ENCODE peak calls at places on chromosome 22, in four cellular contexts. X is transverse colon, U is body of pancreas, J is astrocyte. C is an unnamed sample.

GRCh38 chr22:25077964-25078363 is 121.7 kb upstream of the CRYBB3 start:
- DNase-seq in U (no peak), X (no peak), J (no peak), C (no peak)

GRCh38 chr22:29316429-29316828 is 932 bp upstream of the RASL10A start:
- DNase-seq in X (no peak), J (no peak), U (no peak), C (peak; percentile 46)

GRCh38 chr22:18145676-18146388 is 4.1 kb upstream of the USP18 start:
- DNase-seq in U (no peak), J (no peak), X (no peak), C (no peak)

GRCh38 chr22:36252754-36253522 is at the start of gene APOL1:
- DNase-seq in U (peak; percentile 45), J (no peak), X (peak; percentile 71), C (no peak)

GRCh38 chr22:32183625-32184024 is 21.2 kb downstream of the RFPL2 start:
- DNase-seq in U (no peak), X (no peak), J (no peak), C (no peak)

GRCh38 chr22:20354238-20354975 is 34.5 kb upstream of the DGCR6L start:
- DNase-seq in U (no peak), X (no peak), J (no peak), C (no peak)

GRCh38 chr22:35589736-35590079 is 27.4 kb downstream of the MB start:
- DNase-seq in U (no peak), J (no peak), X (no peak), C (no peak)

GRCh38 chr22:24325105-24325757 is 54.6 kb downstream of the SPECC1L start:
- DNase-seq in J (peak; percentile 82), U (peak; percentile 20), X (no peak), C (no peak)

GRCh38 chr22:44026630-44027511 is 2.8 kb downstream of the PARVB start:
- DNase-seq in X (peak; percentile 87), J (peak; percentile 61), U (peak; percentile 81), C (peak; percentile 85)

GRCh38 chr22:45454260-45454659 is 40.8 kb downstream of the RIBC2 start:
- DNase-seq in J (no peak), U (no peak), X (no peak), C (peak; percentile 12)
- H3K4me1 ChIP-seq in J (peaks cover 7% of the 10 kb centered on the region), U (no peaks in the 10 kb centered on the region), X (no peaks in the 10 kb centered on the region), C (no peaks in the 10 kb centered on the region)

GRCh38 chr22:38504731-38505594 is 1.1 kb downstream of the DDX17 start:
- DNase-seq in X (peak; percentile 66), J (peak; percentile 41), U (peak; percentile 80), C (peak; percentile 69)

GRCh38 chr22:38503021-38503420 is 3.1 kb downstream of the DDX17 start:
- DNase-seq in X (no peak), U (no peak), J (no peak), C (no peak)

GRCh38 chr22:38505595-38506117 is 455 bp downstream of the DDX17 start:
- DNase-seq in J (peak; percentile 39), X (peak; percentile 74), U (peak; percentile 80), C (peak; percentile 86)

GRCh38 chr22:38501797-38502672 is 4.1 kb downstream of the DDX17 start:
- DNase-seq in J (no peak), X (no peak), U (no peak), C (no peak)

DNA sequence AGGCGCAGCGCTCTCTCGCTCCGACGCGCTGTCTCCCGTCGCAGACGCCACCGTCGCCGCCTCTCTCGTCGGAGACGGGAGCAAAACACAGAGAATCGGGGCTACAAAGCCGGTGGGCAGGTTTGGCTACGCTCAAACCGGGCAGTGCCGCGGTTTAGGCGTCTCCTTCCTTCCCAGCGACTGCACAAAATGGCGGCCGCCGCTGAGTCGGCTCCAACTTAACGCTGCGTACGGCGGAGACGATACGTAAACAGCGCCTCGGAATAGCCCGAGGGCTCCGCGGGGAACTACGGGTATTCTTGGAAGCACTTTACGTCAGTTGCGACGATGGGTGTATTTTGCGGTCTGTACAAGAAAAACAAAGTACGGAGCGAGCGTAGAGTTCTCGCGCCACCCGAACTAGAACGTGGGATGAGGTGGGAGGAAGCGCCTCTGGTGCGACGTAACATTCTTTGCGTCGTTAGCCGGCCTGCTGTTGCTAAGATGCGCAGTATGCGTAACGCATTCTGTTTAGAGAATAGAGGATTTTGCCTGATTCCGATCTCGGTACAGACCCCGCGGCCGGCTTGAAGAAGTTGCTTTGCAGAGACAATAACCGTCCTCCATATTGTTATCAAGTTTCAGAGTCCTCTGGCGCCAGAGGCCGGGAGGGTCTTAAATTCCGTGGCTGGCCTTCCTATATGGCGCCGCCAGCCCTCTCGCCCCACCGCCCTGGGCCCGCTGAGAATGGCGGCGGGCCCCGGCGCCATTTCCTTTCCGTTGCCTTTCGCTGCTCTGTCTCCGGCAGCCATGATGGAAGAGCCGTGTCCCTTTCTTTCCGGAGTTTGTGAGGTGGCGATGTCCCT is at the start of gene DDX17:
- DNase-seq in X (peak; percentile 95), J (peak; percentile 92), U (peak; percentile 98), C (peak; percentile 95)
- H3K4me3 ChIP-seq in X (peak within 1 kb of the TSS; percentile 90), J (peak within 1 kb of the TSS; percentile 98), U (peak within 1 kb of the TSS; percentile 71), C (peak within 1 kb of the TSS; percentile 87)

GRCh38 chr22:42655693-42656092 is 6.5 kb upstream of the CYB5R3 start:
- DNase-seq in X (peak; percentile 46), U (no peak), J (no peak), C (no peak)
- H3K4me1 ChIP-seq in X (no peaks in the 10 kb centered on the region), U (peaks cover 4% of the 10 kb centered on the region), J (no peaks in the 10 kb centered on the region), C (no peaks in the 10 kb centered on the region)

GRCh38 chr22:49941507-49942316 is 18.9 kb upstream of the PIM3 start:
- DNase-seq in X (no peak), J (no peak), U (no peak), C (no peak)

GRCh38 chr22:49943771-49944398 is 16.7 kb upstream of the PIM3 start:
- DNase-seq in X (no peak), J (no peak), U (no peak), C (no peak)

GRCh38 chr22:49944399-49944891 is 16.1 kb upstream of the PIM3 start:
- DNase-seq in U (no peak), J (no peak), X (no peak), C (no peak)

GRCh38 chr22:49943405-49943765 is 17.2 kb upstream of the PIM3 start:
- DNase-seq in U (no peak), J (no peak), X (no peak), C (no peak)

DNA sequence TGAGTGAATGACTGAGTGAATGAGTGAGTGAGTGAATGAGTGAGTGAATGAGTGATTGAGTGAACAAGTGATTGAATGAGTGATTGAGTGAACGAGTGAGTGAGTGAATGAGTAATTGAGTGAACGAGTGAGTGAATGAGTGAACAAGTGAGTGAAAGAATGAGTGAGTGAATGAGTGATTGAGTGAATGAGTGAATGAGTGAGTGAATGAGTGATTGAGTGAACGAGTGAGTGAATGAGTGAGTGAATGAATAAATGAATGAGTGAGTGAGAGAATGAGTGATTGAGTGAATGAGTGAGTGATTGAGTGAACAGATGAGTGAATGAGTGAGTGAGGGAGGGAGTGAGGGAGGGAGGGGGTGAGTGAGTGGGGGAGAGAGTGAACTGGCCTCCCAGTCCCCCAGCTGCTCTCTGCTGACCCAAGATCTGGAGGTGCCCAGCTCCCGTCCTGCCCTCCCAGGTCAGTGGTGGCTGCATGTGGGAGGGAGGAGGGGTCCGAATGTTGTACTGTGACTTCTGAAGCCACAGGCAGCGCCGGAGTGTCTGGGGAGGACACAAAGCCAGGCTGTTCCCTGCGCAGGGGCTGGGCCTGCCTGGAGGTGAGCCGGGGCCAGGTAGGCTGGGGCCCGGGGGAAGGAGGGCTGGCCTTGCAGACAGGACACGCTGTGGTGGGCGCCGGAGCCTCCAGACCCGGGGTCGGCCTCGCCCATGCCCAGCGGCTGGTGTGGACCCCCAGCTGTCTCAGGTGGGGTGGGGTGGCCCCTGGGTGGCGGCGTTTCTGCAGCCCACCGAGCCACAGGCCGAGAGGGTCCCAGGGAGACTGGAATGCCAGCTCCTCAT is 17.8 kb upstream of the PIM3 start:
- DNase-seq in U (no peak), J (no peak), X (no peak), C (no peak)
- H3K4me3 ChIP-seq in U (no peak overlapping the region), J (no peak overlapping the region), X (no peak overlapping the region), C (no peak overlapping the region)

DNA sequence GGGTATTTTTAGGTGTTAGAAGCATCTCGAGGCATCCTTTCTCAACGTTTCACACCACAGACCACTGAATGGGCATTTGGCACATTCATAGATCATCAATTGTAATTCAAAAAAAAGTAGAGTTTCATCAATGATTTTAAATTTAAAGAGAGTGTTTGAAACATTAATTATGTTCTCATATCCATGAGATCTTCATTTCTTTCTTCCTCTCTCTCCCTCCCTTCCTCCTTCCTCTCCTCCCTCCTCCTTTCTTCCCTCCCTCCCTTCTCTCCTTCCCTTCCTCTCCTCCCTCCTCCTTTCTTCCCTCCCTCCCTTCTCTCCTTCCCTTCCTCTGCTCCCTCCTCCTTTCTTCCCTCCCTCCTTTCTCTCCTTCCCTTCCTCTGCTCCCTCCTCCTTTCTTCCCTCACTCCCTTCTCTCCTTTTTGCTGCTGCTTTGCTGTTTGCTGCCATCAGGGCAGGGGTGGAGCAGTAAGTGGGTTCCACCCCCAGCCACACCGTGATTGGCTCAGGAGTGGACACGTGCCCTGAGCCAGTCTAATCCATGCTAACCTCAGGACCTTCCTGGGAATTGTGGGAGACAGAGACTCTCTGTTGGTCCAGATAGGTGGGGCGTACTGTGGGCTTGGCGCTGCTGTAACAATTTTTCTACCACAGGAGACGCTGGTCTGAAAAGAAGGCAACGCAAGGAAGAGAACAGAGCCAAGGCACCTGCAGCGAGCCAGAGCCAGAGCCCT is 33.8 kb upstream of the APOBEC3A start:
- DNase-seq in J (peak; percentile 89), X (peak; percentile 77), U (peak; percentile 86), C (peak; percentile 73)
- H3K4me1 ChIP-seq in J (peaks cover 28% of the 10 kb centered on the region), X (peaks cover 14% of the 10 kb centered on the region), U (peaks cover 71% of the 10 kb centered on the region), C (peaks cover 13% of the 10 kb centered on the region)

GRCh38 chr22:46081036-46081830 is 69.1 kb upstream of the PPARA start:
- DNase-seq in X (peak; percentile 8), J (no peak), U (no peak), C (peak; percentile 32)
- H3K4me3 ChIP-seq in X (peak overlapping the region; percentile 73), J (peak overlapping the region; percentile 99), U (no peak overlapping the region), C (peak overlapping the region; percentile 95)

GRCh38 chr22:21711851-21712250 is 23.7 kb downstream of the YPEL1 start:
- DNase-seq in U (no peak), J (no peak), X (no peak), C (no peak)
- H3K4me1 ChIP-seq in U (peaks cover 35% of the 10 kb centered on the region), J (no peaks in the 10 kb centered on the region), X (no peaks in the 10 kb centered on the region), C (peaks cover 53% of the 10 kb centered on the region)